ENCODE peak calls at places on chromosomes 12 and 14, in four cellular contexts. Y is AG04450, D is HT-29, B is T-cell. T is an unnamed sample.

GRCh38 chr14:72781476-72782181 is 112.3 kb downstream of the DPF3 start:
- DNase-seq in Y (no peak), D (no peak), B (no peak), T (peak; percentile 17)

GRCh38 chr14:24162083-24162482 is 1.0 kb downstream of the IRF9 start:
- DNase-seq in Y (no peak), D (no peak), B (no peak), T (no peak)

GRCh38 chr12:47124451-47124850 is 44.7 kb upstream of the AMIGO2 start:
- DNase-seq in Y (no peak), D (no peak), B (no peak), T (no peak)

GRCh38 chr14:21612324-21612723 is 22.4 kb downstream of the OR10G2 start:
- DNase-seq in Y (no peak), D (no peak), B (no peak), T (no peak)

GRCh38 chr12:39912211-39912980 is 193.5 kb downstream of the SLC2A13 start:
- DNase-seq in Y (no peak), D (peak; percentile 52), B (no peak), T (no peak)

GRCh38 chr14:20440465-20440864 is 4.5 kb upstream of the KLHL33 start:
- DNase-seq in Y (no peak), D (no peak), B (no peak), T (no peak)

GRCh38 chr12:107783406-107784376 is 9.2 kb downstream of the ASCL4 start:
- DNase-seq in Y (no peak), D (no peak), B (no peak), T (no peak)

GRCh38 chr14:34498684-34499412 is 36.8 kb upstream of the SPTSSA start:
- DNase-seq in Y (no peak), D (peak; percentile 62), B (no peak), T (no peak)

GRCh38 chr14:71626281-71626835 is 305.9 kb upstream of the RGS6 start:
- DNase-seq in Y (no peak), D (no peak), B (no peak), T (no peak)

GRCh38 chr12:1873531-1874149 is 44.8 kb downstream of the CACNA2D4 start:
- DNase-seq in Y (no peak), D (no peak), B (no peak), T (no peak)

GRCh38 chr12:59579616-59580015 is 16.2 kb upstream of the SLC16A7 start:
- DNase-seq in Y (no peak), D (no peak), B (no peak), T (no peak)

GRCh38 chr14:58096731-58097130 is 55.3 kb downstream of the ARMH4 start:
- DNase-seq in Y (no peak), D (no peak), B (no peak), T (no peak)

GRCh38 chr14:38210587-38211257 is 3.0 kb downstream of the SSTR1 start:
- DNase-seq in Y (no peak), D (no peak), B (no peak), T (no peak)

GRCh38 chr12:118175823-118176447 is 40.0 kb downstream of the PEBP1 start:
- DNase-seq in Y (no peak), D (no peak), B (no peak), T (no peak)

GRCh38 chr12:50174971-50175715 is 8.0 kb upstream of the CERS5 start:
- DNase-seq in Y (peak; percentile 67), D (peak; percentile 81), B (no peak), T (peak; percentile 69)

GRCh38 chr14:88199882-88200281 is 123.2 kb downstream of the KCNK10 start:
- DNase-seq in Y (no peak), D (no peak), B (no peak), T (no peak)

GRCh38 chr12:54159140-54159539 is 29.6 kb downstream of the SMUG1 start:
- DNase-seq in Y (no peak), D (peak; percentile 78), B (no peak), T (no peak)

GRCh38 chr14:93703941-93704340 is 84.3 kb downstream of the PRIMA1 start:
- DNase-seq in Y (no peak), D (no peak), B (no peak), T (no peak)

GRCh38 chr12:133201888-133202287 is 20.6 kb downstream of the ZNF268 start:
- DNase-seq in Y (no peak), D (no peak), B (no peak), T (no peak)

GRCh38 chr14:24062216-24062980 is 9.0 kb upstream of the CPNE6 start:
- DNase-seq in Y (no peak), D (no peak), B (no peak), T (no peak)

GRCh38 chr12:69821441-69822204 is 3.4 kb upstream of the MYRFL start:
- DNase-seq in Y (peak; percentile 24), D (peak; percentile 96), B (no peak), T (peak; percentile 70)

GRCh38 chr14:38210168-38210567 is 2.5 kb downstream of the SSTR1 start:
- DNase-seq in Y (no peak), D (no peak), B (no peak), T (no peak)

GRCh38 chr14:90398315-90398811 is 1.5 kb downstream of the CALM1 start:
- DNase-seq in Y (no peak), D (peak; percentile 37), B (peak; percentile 44), T (no peak)

GRCh38 chr14:61404637-61405036 is 83.3 kb downstream of the PRKCH start:
- DNase-seq in Y (no peak), D (no peak), B (no peak), T (no peak)

GRCh38 chr14:51328089-51328941 is 88.3 kb downstream of the TMX1 start:
- DNase-seq in Y (peak; percentile 29), D (no peak), B (no peak), T (peak; percentile 33)

GRCh38 chr14:56057071-56057865 is 60.9 kb upstream of the PELI2 start:
- DNase-seq in Y (no peak), D (no peak), B (no peak), T (no peak)

GRCh38 chr14:68585690-68586089 is 207.2 kb downstream of the ZFP36L1 start:
- DNase-seq in Y (no peak), D (no peak), B (no peak), T (no peak)